ENCODE peak calls at places on chromosomes 2 and 18, in five cellular contexts. X is neural crest cell; V is hepatic stellate cell; M is activated CD4-positive, alpha-beta T cell treated with anti-CD3 and anti-CD28 coated beads, Interleukin-2, amount 50 U/mL, for 1 hour; R is COR-L47. B is an unnamed sample.

GRCh38 chr2:219947575-219947974 is 320.1 kb downstream of the SLC4A3 start:
- DNase-seq in X (no peak), V (peak; percentile 15), M (no peak), R (no peak), B (peak; percentile 71)

GRCh38 chr2:24482972-24483300 is 8.1 kb upstream of the NCOA1 start:
- DNase-seq in X (no peak), V (no peak), M (no peak), R (no peak), B (no peak)

GRCh38 chr18:8283901-8284585 is 325.2 kb upstream of the RAB12 start:
- DNase-seq in X (no peak), V (peak; percentile 22), M (no peak), R (no peak), B (peak; percentile 75)

GRCh38 chr2:81984969-81985637 is 1680.6 kb upstream of the LRRTM1 start:
- DNase-seq in X (no peak), V (no peak), M (no peak), R (no peak), B (no peak)

GRCh38 chr2:205858781-205859478 is 176.6 kb downstream of the NRP2 start:
- DNase-seq in X (no peak), V (peak; percentile 19), M (no peak), R (no peak), B (peak; percentile 55)

GRCh38 chr2:158553257-158553656 is 96.5 kb downstream of the PKP4 start:
- DNase-seq in X (no peak), V (no peak), M (no peak), R (no peak), B (no peak)

GRCh38 chr18:58541137-58541788 is 87.6 kb downstream of the ALPK2 start:
- DNase-seq in X (no peak), V (no peak), M (peak; percentile 10), R (peak; percentile 4), B (peak; percentile 24)

GRCh38 chr2:27008678-27009077 is 24.1 kb upstream of the TMEM214 start:
- DNase-seq in X (no peak), V (no peak), M (no peak), R (no peak), B (no peak)

GRCh38 chr18:37502036-37502435 is 63.6 kb downstream of the CELF4 start:
- DNase-seq in X (no peak), V (no peak), M (no peak), R (no peak), B (no peak)

GRCh38 chr2:20623241-20623640 is 27.7 kb downstream of the HS1BP3 start:
- DNase-seq in X (no peak), V (no peak), M (no peak), R (no peak), B (no peak)

B was measured in adipocyte.